ENCODE peak calls at places on chromosomes 11 and 22, in eight cellular contexts. Y is H1, K is GM23338, P is PC-9, E is IMR-90, A is endothelial cell of umbilical vein, U is fibroblast of lung, Z is neuronal stem cell. F is an unnamed sample. For H3K4me1, the result is how much of the 10 kb centered on the place peaks cover.

GRCh38 chr11:8720868-8721739 is 38.5 kb downstream of the RPL27A start:
- DNase-seq in Y (no peak), K (peak), P (peak), E (no peak), A (no peak), U (no peak), Z (no peak), F (no peak)

GRCh38 chr11:46160100-46160499 is 38.8 kb upstream of the PHF21A start:
- DNase-seq in Y (no peak), K (peak), P (peak), E (no peak), A (no peak), U (no peak), Z (no peak), F (peak)

GRCh38 chr11:93740802-93741093 is 547 bp downstream of the TAF1D start:
- DNase-seq in Y (no peak), K (peak), P (peak), E (peak), A (peak), U (peak), Z (peak), F (no peak)

GRCh38 chr11:134272381-134273316 is 3.5 kb upstream of the GLB1L3 start:
- DNase-seq in Y (peak), K (peak), P (no peak), E (peak), A (no peak), U (no peak), Z (no peak), F (no peak)

GRCh38 chr11:92227233-92227593 is 2.6 kb downstream of the FAT3 start:
- DNase-seq in Y (no peak), K (peak), P (no peak), E (no peak), A (no peak), U (no peak), Z (peak), F (no peak)

GRCh38 chr11:92827132-92827531 is 142.3 kb upstream of the MTNR1B start:
- DNase-seq in Y (no peak), K (no peak), P (no peak), E (no peak), A (no peak), U (peak), Z (no peak), F (no peak)

GRCh38 chr11:28505216-28505615 is 397.0 kb downstream of the METTL15 start:
- DNase-seq in Y (no peak), K (no peak), P (no peak), E (no peak), A (no peak), U (no peak), Z (no peak), F (no peak)

GRCh38 chr22:50004923-50005322 is 7.6 kb downstream of the IL17REL start:
- DNase-seq in Y (no peak), K (no peak), P (no peak), E (no peak), A (no peak), U (no peak), Z (no peak), F (no peak)

GRCh38 chr22:21714059-21714770 is 21.4 kb downstream of the YPEL1 start:
- DNase-seq in Y (no peak), K (no peak), P (no peak), E (no peak), A (no peak), U (no peak), Z (no peak), F (no peak)

GRCh38 chr11:33040127-33040861 is 922 bp downstream of the TCP11L1 start:
- DNase-seq in Y (no peak), K (peak), P (no peak), E (peak), A (no peak), U (peak), Z (no peak), F (no peak)

GRCh38 chr11:130677486-130678153 is 229.2 kb downstream of the ADAMTS15 start:
- DNase-seq in Y (peak), K (peak), P (peak), E (peak), A (no peak), U (peak), Z (no peak), F (peak)

GRCh38 chr11:94303884-94304459 is 408 bp upstream of the IZUMO1R start:
- DNase-seq in Y (no peak), K (no peak), P (no peak), E (no peak), A (peak), U (no peak), Z (no peak), F (no peak)

GRCh38 chr11:46520971-46521745 is 72.7 kb downstream of the AMBRA1 start:
- DNase-seq in Y (no peak), K (peak), P (peak), E (peak), A (peak), U (peak), Z (no peak), F (no peak)

GRCh38 chr11:47264119-47264915 is 5.6 kb upstream of the MADD start:
- DNase-seq in Y (no peak), K (no peak), P (peak), E (peak), A (no peak), U (peak), Z (no peak), F (no peak)

GRCh38 chr22:23315341-23315917 is 135.1 kb downstream of the BCR start:
- DNase-seq in Y (peak), K (peak), P (no peak), E (peak), A (peak), U (peak), Z (peak), F (peak)

GRCh38 chr11:114679505-114679904 is 1.2 kb downstream of the NXPE2 start:
- DNase-seq in Y (no peak), K (no peak), P (no peak), E (no peak), A (no peak), U (no peak), Z (no peak), F (no peak)

GRCh38 chr11:96842731-96843130 is 452.9 kb downstream of the JRKL start:
- DNase-seq in Y (no peak), K (no peak), P (no peak), E (no peak), A (no peak), U (no peak), Z (no peak), F (no peak)
- H3K4me2 ChIP-seq in Y (no peak), K (no peak), P (no peak), E (no peak), A (no peak), U (no peak), Z (no peak), F (no peak)

GRCh38 chr22:27594020-27594419 is 207.5 kb downstream of the MN1 start:
- DNase-seq in Y (no peak), K (no peak), P (no peak), E (no peak), A (no peak), U (no peak), Z (no peak), F (no peak)

GRCh38 chr22:27596133-27596905 is 205.2 kb downstream of the MN1 start:
- DNase-seq in Y (no peak), K (no peak), P (no peak), E (no peak), A (no peak), U (peak), Z (no peak), F (no peak)

GRCh38 chr22:27594474-27595134 is 207.0 kb downstream of the MN1 start:
- DNase-seq in Y (no peak), K (no peak), P (no peak), E (no peak), A (peak), U (no peak), Z (no peak), F (no peak)

GRCh38 chr22:27591060-27591459 is 210.5 kb downstream of the MN1 start:
- DNase-seq in Y (no peak), K (no peak), P (no peak), E (no peak), A (no peak), U (no peak), Z (no peak), F (no peak)

DNA sequence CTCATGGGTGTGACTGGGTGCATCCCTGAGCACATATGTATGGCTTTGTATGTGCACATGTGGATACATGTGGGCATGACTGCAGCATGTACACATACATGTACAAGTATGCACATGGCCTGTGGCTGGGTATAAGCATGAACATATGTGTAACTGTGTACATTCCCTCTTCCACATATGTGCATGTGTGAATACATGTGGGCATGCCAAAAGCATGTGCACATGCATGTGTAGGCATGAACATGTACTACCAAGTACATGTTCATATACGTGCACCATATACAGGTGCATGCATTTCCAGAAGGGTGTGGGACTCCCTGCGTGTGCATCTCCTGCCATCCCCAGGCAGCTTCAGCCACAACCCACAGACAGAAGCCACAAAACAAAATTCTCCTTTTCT is 208.2 kb downstream of the MN1 start:
- DNase-seq in Y (no peak), K (no peak), P (no peak), E (no peak), A (no peak), U (no peak), Z (no peak), F (no peak)
- H3K4me1 ChIP-seq in Y (under half), K (under half), P (under half), E (under half), A (under half), U (under half), Z (under half), F (under half)

GRCh38 chr11:67600324-67601029 is 6.3 kb upstream of the NDUFV1 start:
- DNase-seq in Y (no peak), K (no peak), P (no peak), E (no peak), A (no peak), U (no peak), Z (no peak), F (no peak)
- H3K4me2 ChIP-seq in Y (no peak), K (no peak), P (no peak), E (no peak), A (no peak), U (no peak), Z (no peak), F (no peak)

GRCh38 chr22:35860087-35860733 is 142.5 kb downstream of the APOL5 start:
- DNase-seq in Y (no peak), K (no peak), P (no peak), E (no peak), A (no peak), U (no peak), Z (no peak), F (no peak)

GRCh38 chr22:35850831-35851230 is 133.2 kb downstream of the APOL5 start:
- DNase-seq in Y (no peak), K (no peak), P (no peak), E (no peak), A (no peak), U (no peak), Z (no peak), F (no peak)

DNA sequence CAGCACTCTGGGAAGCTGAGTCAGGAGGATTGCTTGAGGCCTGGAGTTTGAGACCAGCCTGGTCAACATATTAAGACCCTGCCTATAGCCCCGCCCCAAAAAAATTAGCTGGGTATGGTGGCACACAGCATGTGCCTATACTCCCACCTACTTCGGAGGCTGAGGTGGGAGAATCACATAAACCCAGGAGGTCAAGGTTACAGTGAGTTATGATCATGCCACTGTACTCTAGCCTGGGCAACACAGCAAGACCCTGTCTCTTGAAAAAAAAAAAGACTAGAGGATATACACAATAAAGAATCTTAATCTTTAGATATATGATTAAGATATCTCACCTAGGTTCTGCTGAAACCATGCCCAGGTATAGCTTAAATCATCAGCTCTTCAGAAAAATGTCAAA is 136.7 kb downstream of the APOL5 start:
- DNase-seq in Y (no peak), K (no peak), P (no peak), E (no peak), A (no peak), U (no peak), Z (no peak), F (no peak)
- H3K4me1 ChIP-seq in Y (under half), K (under half), P (under half), E (under half), A (under half), U (under half), Z (under half), F (under half)

GRCh38 chr11:97732011-97732632 is 1288.6 kb upstream of the CNTN5 start:
- DNase-seq in Y (no peak), K (no peak), P (no peak), E (no peak), A (no peak), U (no peak), Z (no peak), F (no peak)
- H3K4me2 ChIP-seq in Y (no peak), K (no peak), P (no peak), E (no peak), A (no peak), U (no peak), Z (no peak), F (no peak)

GRCh38 chr11:128480665-128481064 is 106.7 kb downstream of the ETS1 start:
- DNase-seq in Y (no peak), K (no peak), P (no peak), E (no peak), A (no peak), U (no peak), Z (no peak), F (no peak)

GRCh38 chr11:128483211-128483788 is 104.1 kb downstream of the ETS1 start:
- DNase-seq in Y (no peak), K (no peak), P (no peak), E (no peak), A (no peak), U (no peak), Z (no peak), F (no peak)

GRCh38 chr11:128481135-128481534 is 106.2 kb downstream of the ETS1 start:
- DNase-seq in Y (no peak), K (no peak), P (no peak), E (peak), A (no peak), U (peak), Z (no peak), F (no peak)

GRCh38 chr11:128482512-128483191 is 104.7 kb downstream of the ETS1 start:
- DNase-seq in Y (no peak), K (no peak), P (no peak), E (peak), A (no peak), U (peak), Z (no peak), F (no peak)

GRCh38 chr11:128482092-128482491 is 105.3 kb downstream of the ETS1 start:
- DNase-seq in Y (no peak), K (no peak), P (no peak), E (no peak), A (no peak), U (no peak), Z (no peak), F (no peak)
- H3K4me1 ChIP-seq in Y (under half), K (under half), P (under half), E (under half), A (under half), U (under half), Z (under half), F (under half)

GRCh38 chr11:19259487-19260345 is 19.0 kb upstream of the E2F8 start:
- DNase-seq in Y (no peak), K (peak), P (peak), E (peak), A (peak), U (peak), Z (peak), F (no peak)
- H3K4me2 ChIP-seq in Y (no peak), K (no peak), P (no peak), E (no peak), A (peak), U (no peak), Z (no peak), F (peak)

GRCh38 chr22:20137671-20138416 is 6.2 kb downstream of the ZDHHC8 start:
- DNase-seq in Y (no peak), K (no peak), P (no peak), E (no peak), A (no peak), U (no peak), Z (no peak), F (no peak)

GRCh38 chr22:20139391-20140106 is 7.9 kb downstream of the ZDHHC8 start:
- DNase-seq in Y (no peak), K (no peak), P (no peak), E (no peak), A (no peak), U (no peak), Z (no peak), F (no peak)

GRCh38 chr22:20137113-20137512 is 5.5 kb downstream of the ZDHHC8 start:
- DNase-seq in Y (no peak), K (no peak), P (no peak), E (no peak), A (no peak), U (no peak), Z (no peak), F (no peak)

GRCh38 chr22:20138868-20139267 is 7.3 kb downstream of the ZDHHC8 start:
- DNase-seq in Y (no peak), K (no peak), P (no peak), E (no peak), A (no peak), U (no peak), Z (no peak), F (no peak)

GRCh38 chr22:20138417-20138738 is 6.8 kb downstream of the ZDHHC8 start:
- DNase-seq in Y (no peak), K (no peak), P (no peak), E (no peak), A (no peak), U (no peak), Z (no peak), F (no peak)
- H3K4me1 ChIP-seq in Y (under half), K (under half), P (under half), E (under half), A (under half), U (under half), Z (under half), F (under half)

DNA sequence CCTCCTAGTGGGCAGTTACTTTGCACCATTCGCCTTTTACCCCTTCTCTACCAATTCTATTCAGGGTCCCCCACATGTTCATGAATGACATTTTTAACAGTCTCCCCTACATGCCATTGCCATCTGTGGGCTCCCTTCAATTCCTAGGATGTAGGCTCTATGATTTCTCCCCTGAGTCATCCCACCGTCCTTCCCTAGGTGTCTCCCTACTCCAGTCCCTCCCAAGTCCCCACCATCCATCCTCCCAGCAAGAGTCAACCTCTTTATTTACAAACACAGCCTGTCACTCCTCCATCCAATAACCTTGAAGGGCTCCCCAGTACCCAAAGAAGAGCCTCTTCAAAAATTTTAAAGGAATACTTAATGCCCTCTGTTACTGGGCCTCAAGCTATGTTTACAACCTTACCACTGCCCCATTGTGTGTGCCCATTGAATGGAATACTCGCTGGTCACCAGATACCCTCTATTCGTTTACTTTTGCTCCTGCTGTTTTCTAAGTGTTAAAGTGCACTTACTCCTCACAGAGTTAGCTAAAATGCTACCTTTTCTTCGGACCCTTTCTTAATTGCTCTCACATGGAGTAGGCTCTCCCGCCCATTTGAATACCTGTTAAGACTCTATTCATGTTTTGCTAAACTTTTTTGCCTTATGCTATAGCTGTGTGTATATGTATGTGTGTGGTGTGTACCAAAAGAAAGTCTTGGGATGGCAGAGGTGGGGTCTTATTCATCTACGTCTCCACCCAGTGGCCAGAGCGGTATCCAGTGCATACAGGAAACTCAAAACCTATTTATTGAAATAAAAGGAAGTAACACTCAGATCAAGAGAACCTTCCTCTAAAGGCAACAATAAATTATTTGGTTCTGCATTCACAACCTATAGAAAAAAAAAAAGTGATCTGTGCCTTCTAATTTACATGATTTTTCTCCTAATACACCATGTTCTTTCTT is 235.8 kb upstream of the CCDC90B start:
- DNase-seq in Y (no peak), K (peak), P (peak), E (peak), A (no peak), U (peak), Z (no peak), F (no peak)
- H3K4me2 ChIP-seq in Y (no peak), K (no peak), P (no peak), E (no peak), A (no peak), U (no peak), Z (no peak), F (no peak)

GRCh38 chr11:117229411-117229810 is 2.5 kb downstream of the PCSK7 start:
- DNase-seq in Y (no peak), K (no peak), P (peak), E (no peak), A (no peak), U (no peak), Z (no peak), F (no peak)
- H3K4me1 ChIP-seq in Y (under half), K (under half), P (under half), E (under half), A (under half), U (under half), Z (under half), F (under half)

F was measured in keratinocyte.